ENCODE peak calls at places on chromosomes 5 and 9, in nine cellular contexts. W, I, D, T, K, R, Z, G and F are unnamed samples.

GRCh38 chr5:154176191-154176590 is 14.3 kb upstream of the GALNT10 start:
- DNase-seq in W (no peak), I (no peak), D (peak), T (peak), K (peak), R (no peak), Z (peak), G (no peak), F (no peak)

GRCh38 chr9:2833096-2833495 is 10.8 kb downstream of the PUM3 start:
- DNase-seq in W (no peak), I (no peak), D (no peak), T (no peak), K (no peak), R (no peak), Z (peak), G (no peak), F (no peak)

GRCh38 chr9:2321523-2322148 is 300.0 kb upstream of the VLDLR start:
- DNase-seq in W (no peak), I (no peak), D (no peak), T (no peak), K (no peak), R (no peak), Z (no peak), G (no peak), F (no peak)

GRCh38 chr9:88990721-88991065 is 575 bp upstream of the S1PR3 start:
- DNase-seq in W (no peak), I (no peak), D (no peak), T (no peak), K (no peak), R (no peak), Z (no peak), G (no peak), F (peak)

GRCh38 chr9:4902135-4902475 is 83.0 kb upstream of the JAK2 start:
- DNase-seq in W (no peak), I (no peak), D (no peak), T (no peak), K (no peak), R (no peak), Z (no peak), G (no peak), F (no peak)

GRCh38 chr9:114216081-114216480 is 60.7 kb downstream of the COL27A1 start:
- DNase-seq in W (no peak), I (no peak), D (peak), T (peak), K (peak), R (no peak), Z (peak), G (no peak), F (peak)

GRCh38 chr5:178467261-178468195 is 122.7 kb downstream of the COL23A1 start:
- DNase-seq in W (no peak), I (no peak), D (peak), T (no peak), K (peak), R (no peak), Z (no peak), G (no peak), F (no peak)

GRCh38 chr9:127333326-127334064 is 63.5 kb upstream of the SLC2A8 start:
- DNase-seq in W (no peak), I (no peak), D (no peak), T (no peak), K (no peak), R (no peak), Z (no peak), G (no peak), F (no peak)

GRCh38 chr9:101465330-101465915 is 29.8 kb upstream of the ALDOB start:
- DNase-seq in W (peak), I (no peak), D (peak), T (peak), K (peak), R (no peak), Z (peak), G (no peak), F (no peak)

GRCh38 chr9:98997580-98997979 is 53.9 kb downstream of the COL15A1 start:
- DNase-seq in W (no peak), I (no peak), D (no peak), T (peak), K (peak), R (no peak), Z (peak), G (no peak), F (no peak)

GRCh38 chr5:107289030-107289714 is 381.6 kb downstream of the EFNA5 start:
- DNase-seq in W (no peak), I (peak), D (no peak), T (no peak), K (no peak), R (no peak), Z (no peak), G (peak), F (no peak)

GRCh38 chr5:108798866-108799265 is 51.2 kb downstream of the FER start:
- DNase-seq in W (no peak), I (no peak), D (no peak), T (no peak), K (peak), R (no peak), Z (no peak), G (no peak), F (no peak)